ENCODE peak calls at places on chromosomes 6 and 20, in five cellular contexts. K, T, F, H and G are unnamed samples.

GRCh38 chr20:47964174-47964573 is 178.9 kb upstream of the SULF2 start:
- DNase-seq in K (no peak), T (no peak), F (no peak), H (no peak), G (no peak)

GRCh38 chr6:73393278-73393677 is 1.4 kb upstream of the DDX43 start:
- DNase-seq in K (peak), T (no peak), F (peak), H (no peak), G (no peak)

GRCh38 chr6:328184-328670 is 35.9 kb downstream of the DUSP22 start:
- DNase-seq in K (peak), T (no peak), F (peak), H (peak), G (peak)

GRCh38 chr6:126167726-126168125 is 172.2 kb upstream of the CENPW start:
- DNase-seq in K (peak), T (no peak), F (no peak), H (no peak), G (no peak)

GRCh38 chr20:52484438-52484837 is 292.9 kb upstream of the ZFP64 start:
- DNase-seq in K (peak), T (no peak), F (peak), H (no peak), G (no peak)

GRCh38 chr20:36121981-36122930 is 32.3 kb upstream of the EPB41L1 start:
- DNase-seq in K (no peak), T (peak), F (no peak), H (no peak), G (no peak)

GRCh38 chr6:38853236-38853635 is 138.1 kb downstream of the DNAH8 start:
- DNase-seq in K (no peak), T (no peak), F (no peak), H (no peak), G (no peak)

GRCh38 chr6:105713474-105714118 is 310.7 kb upstream of the PREP start:
- DNase-seq in K (peak), T (no peak), F (peak), H (no peak), G (no peak)

GRCh38 chr6:71080793-71081192 is 123.9 kb upstream of the B3GAT2 start:
- DNase-seq in K (peak), T (no peak), F (peak), H (no peak), G (no peak)

GRCh38 chr6:135251416-135251815 is 70.3 kb downstream of the MYB start:
- DNase-seq in K (no peak), T (no peak), F (no peak), H (no peak), G (no peak)

GRCh38 chr6:77034161-77034560 is 429.1 kb downstream of the HTR1B start:
- DNase-seq in K (peak), T (peak), F (peak), H (no peak), G (no peak)

GRCh38 chr6:3144571-3144970 is 12.8 kb downstream of the TUBB2A start:
- DNase-seq in K (no peak), T (no peak), F (no peak), H (no peak), G (no peak)

GRCh38 chr6:77462359-77463307 is 658 bp downstream of the HTR1B start:
- DNase-seq in K (peak), T (no peak), F (no peak), H (no peak), G (no peak)

GRCh38 chr6:147381734-147382133 is 126.8 kb upstream of the SAMD5 start:
- DNase-seq in K (no peak), T (no peak), F (peak), H (no peak), G (no peak)

GRCh38 chr6:85065831-85066230 is 301.4 kb upstream of the TBX18 start:
- DNase-seq in K (no peak), T (no peak), F (peak), H (no peak), G (no peak)
- H3K4me3 ChIP-seq in K (no peak), T (no peak), F (no peak), H (no peak), G (no peak)

DNA sequence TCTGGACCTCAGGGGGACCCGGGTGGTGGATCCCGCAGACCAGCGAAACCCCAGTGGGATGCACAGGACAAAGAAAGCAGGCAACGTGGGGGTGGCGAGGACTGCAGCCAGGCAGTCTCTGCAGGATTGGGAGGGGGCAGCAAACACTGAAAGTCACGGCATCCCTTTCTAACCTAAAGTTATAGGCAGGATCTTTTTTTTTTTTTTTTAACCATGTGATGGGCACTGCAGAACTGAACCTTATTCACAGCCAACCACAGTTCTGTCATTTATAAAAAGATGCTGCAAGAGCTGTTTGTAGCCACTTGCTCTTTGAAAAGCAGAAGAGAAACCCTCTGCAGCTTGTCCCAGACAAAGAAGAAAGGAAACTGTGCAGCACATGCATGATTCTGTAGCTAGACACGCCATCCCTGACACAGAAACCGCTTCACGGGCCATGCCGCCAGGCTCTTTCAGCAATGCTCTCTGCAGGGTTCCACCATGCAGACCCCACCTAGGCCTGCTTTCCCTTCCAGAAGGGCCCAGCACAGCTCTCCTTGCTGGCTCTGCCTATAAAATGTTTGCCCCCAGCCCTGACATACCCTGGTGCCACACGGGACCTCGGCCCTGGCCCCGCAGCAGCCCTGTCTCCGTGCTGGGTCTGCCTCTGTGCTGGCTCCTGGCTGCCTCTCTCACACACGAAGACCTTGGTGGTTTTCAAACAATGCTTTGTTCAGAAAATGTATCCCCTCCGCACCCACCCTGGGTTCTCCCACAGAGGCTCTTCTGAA is 70.8 kb downstream of the PYGB start:
- DNase-seq in K (no peak), T (no peak), F (no peak), H (no peak), G (no peak)
- H3K4me3 ChIP-seq in K (no peak), T (no peak), F (no peak), H (no peak), G (no peak)

DNA sequence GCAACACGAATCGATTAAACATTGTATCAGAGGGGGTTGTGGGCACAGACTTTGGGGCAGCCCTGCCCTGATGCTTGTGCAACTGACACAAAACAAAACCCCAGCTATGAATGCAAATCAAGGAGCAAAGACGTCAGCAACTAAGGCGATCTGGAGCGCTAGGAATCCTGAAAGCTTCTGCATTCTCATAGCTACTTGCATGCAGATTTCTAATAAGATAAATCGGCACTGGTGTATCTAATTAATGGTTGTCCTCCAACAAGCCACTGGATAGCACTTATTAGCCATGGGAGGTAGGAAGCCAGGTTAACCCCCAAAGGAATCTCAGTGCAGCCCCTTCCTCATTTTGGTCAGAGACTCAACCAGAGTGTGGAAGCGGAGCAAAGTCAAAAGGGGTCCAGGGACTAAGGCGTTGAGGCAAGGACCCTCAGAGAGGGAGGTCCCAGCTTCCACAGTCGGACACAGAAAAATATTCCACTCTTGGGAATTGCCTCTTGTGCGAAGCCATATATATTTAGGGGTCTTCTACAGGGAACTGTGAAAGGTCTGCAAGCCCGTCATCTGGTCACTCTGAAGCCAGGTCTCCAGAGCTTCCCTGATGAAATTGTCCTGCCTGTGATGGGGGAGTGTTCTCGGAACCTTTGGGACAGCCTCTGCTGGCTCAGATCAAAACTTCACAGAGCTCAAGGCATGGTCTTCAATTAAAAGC is 160.9 kb downstream of the TBXT start:
- DNase-seq in K (peak), T (no peak), F (peak), H (no peak), G (no peak)
- H3K4me3 ChIP-seq in K (peak), T (no peak), F (peak), H (peak), G (peak)

GRCh38 chr20:15162061-15162740 is 824.8 kb upstream of the FLRT3 start:
- DNase-seq in K (no peak), T (no peak), F (no peak), H (no peak), G (no peak)
- H3K4me3 ChIP-seq in K (no peak), T (peak), F (no peak), H (no peak), G (peak)

DNA sequence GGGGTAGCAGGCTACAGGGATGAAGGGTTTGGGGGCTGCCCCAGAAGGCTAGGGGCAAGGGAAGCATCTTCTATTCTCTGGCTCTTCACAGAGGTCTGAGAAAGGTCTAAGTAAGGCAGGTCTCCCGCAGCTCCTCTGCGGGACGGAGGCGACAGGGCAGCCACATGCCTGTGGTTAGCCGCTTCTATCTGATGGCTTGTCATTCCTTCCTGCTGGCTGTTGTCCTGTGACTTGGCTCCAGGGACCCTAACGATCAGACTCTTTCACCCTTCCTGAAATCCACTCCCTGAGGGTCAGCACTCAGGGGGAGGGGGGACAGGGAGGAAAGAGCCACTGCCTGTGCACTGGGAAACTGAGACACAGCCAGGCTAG is 673 bp downstream of the CST7 start:
- DNase-seq in K (no peak), T (peak), F (no peak), H (no peak), G (no peak)
- H3K4me3 ChIP-seq in K (no peak), T (no peak), F (no peak), H (no peak), G (no peak)

GRCh38 chr6:141118991-141119390 is 1013.7 kb upstream of the GJE1 start:
- DNase-seq in K (no peak), T (no peak), F (no peak), H (no peak), G (no peak)
- H3K4me3 ChIP-seq in K (no peak), T (no peak), F (no peak), H (no peak), G (no peak)

GRCh38 chr20:19757973-19758887 is at the start of gene RIN2:
- DNase-seq in K (peak), T (peak), F (peak), H (peak), G (peak)

GRCh38 chr20:19760371-19760721 is 2.3 kb downstream of the RIN2 start:
- DNase-seq in K (no peak), T (no peak), F (no peak), H (no peak), G (no peak)

GRCh38 chr20:19757487-19757972 is 528 bp upstream of the RIN2 start:
- DNase-seq in K (peak), T (peak), F (peak), H (peak), G (peak)

GRCh38 chr20:19758888-19759331 is 852 bp downstream of the RIN2 start:
- DNase-seq in K (peak), T (peak), F (peak), H (peak), G (peak)

GRCh38 chr20:19756756-19757486 is 1.1 kb upstream of the RIN2 start:
- DNase-seq in K (no peak), T (no peak), F (no peak), H (no peak), G (no peak)
- H3K4me3 ChIP-seq in K (peak), T (peak), F (peak), H (peak), G (peak)

DNA sequence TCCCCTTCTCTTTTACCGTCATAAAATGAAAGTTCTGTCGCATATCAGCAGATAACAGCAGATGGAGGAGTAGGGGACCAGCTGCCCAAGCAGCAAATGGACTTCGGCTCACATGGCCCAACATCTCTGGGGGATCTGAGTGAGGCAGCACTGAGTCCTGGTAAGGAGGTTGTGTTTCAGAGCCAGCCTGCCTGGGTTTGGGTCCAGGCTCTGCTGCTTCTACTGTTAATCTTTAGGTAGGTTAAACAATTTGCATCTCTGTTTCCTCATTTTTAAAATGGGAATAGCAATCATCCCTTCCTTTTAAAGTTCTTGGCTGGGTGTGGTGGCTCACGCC is 193.6 kb downstream of the DOK5 start:
- DNase-seq in K (no peak), T (no peak), F (no peak), H (no peak), G (no peak)
- H3K4me3 ChIP-seq in K (no peak), T (no peak), F (no peak), H (no peak), G (no peak)

GRCh38 chr6:68040312-68040778 is 594.7 kb upstream of the ADGRB3 start:
- DNase-seq in K (peak), T (no peak), F (no peak), H (no peak), G (no peak)
- H3K4me3 ChIP-seq in K (peak), T (no peak), F (no peak), H (peak), G (peak)